ENCODE peak calls at places on chromosomes 6 and 20, in ten cellular contexts. H is GM10248; B is effector CD8-positive, alpha-beta T cell; M is activated naive CD4-positive, alpha-beta T cell treated with anti-CD3 and anti-CD28 coated beads for 36 hours; Q is pancreas; F is neural crest cell; T is stimulated activated CD4-positive, alpha-beta T cell treated with anti-CD3 and anti-CD28 coated beads, Interleukin-15, amount 100 ng/mL, for 1 hour; G is choroid plexus epithelial cell; K is IMR-90; R is anterior cingulate cortex. I is an unnamed sample.
A peak's percentile ranks its signal among the peaks of the same experiment; 100 is the strongest.

GRCh38 chr20:44495257-44495656 is 19.6 kb downstream of the TTPAL start:
- DNase-seq in T (no peak), R (no peak), K (peak; percentile 87), Q (no peak), F (no peak), B (no peak), M (no peak), G (peak; percentile 98), H (no peak), I (no peak)

GRCh38 chr20:25135031-25135430 is 53.1 kb upstream of the VSX1 start:
- DNase-seq in Q (peak; percentile 61), F (no peak), G (no peak), B (no peak), H (no peak), K (no peak), R (no peak), T (no peak), M (no peak), I (no peak)

GRCh38 chr20:36917240-36917639 is 34.3 kb downstream of the SAMHD1 start:
- DNase-seq in H (no peak), Q (no peak), G (no peak), T (no peak), B (no peak), K (no peak), R (no peak), F (no peak), M (no peak), I (no peak)

GRCh38 chr6:75526502-75527127 is 33.0 kb upstream of the FILIP1 start:
- DNase-seq in F (peak; percentile 66), B (peak; percentile 3), R (peak; percentile 23), H (peak; percentile 46), M (peak; percentile 76), Q (no peak), K (peak; percentile 80), G (peak; percentile 91), T (peak; percentile 4), I (peak; percentile 34)

GRCh38 chr6:132853059-132853458 is 38.7 kb downstream of the RPS12 start:
- DNase-seq in R (no peak), K (no peak), F (no peak), M (no peak), Q (no peak), T (no peak), H (no peak), G (no peak), B (no peak), I (no peak)

GRCh38 chr6:111162504-111162903 is 75.2 kb downstream of the SLC16A10 start:
- DNase-seq in F (no peak), M (no peak), H (no peak), T (no peak), Q (no peak), G (peak; percentile 4), K (no peak), B (no peak), R (no peak), I (no peak)

GRCh38 chr20:44658810-44659209 is 7.3 kb upstream of the ADA start:
- DNase-seq in T (no peak), K (no peak), B (no peak), R (no peak), H (no peak), G (no peak), F (no peak), M (no peak), Q (no peak), I (no peak)

GRCh38 chr6:1015819-1016218 is 296.1 kb upstream of the FOXQ1 start:
- DNase-seq in G (peak; percentile 45), B (no peak), K (no peak), T (no peak), Q (no peak), F (no peak), H (no peak), R (no peak), M (no peak), I (no peak)

GRCh38 chr6:128118401-128118800 is 217.5 kb upstream of the THEMIS start:
- DNase-seq in K (peak; percentile 60), M (no peak), T (no peak), H (no peak), Q (no peak), G (peak; percentile 88), R (no peak), F (no peak), B (no peak), I (no peak)

GRCh38 chr20:57620274-57620990 is at the start of gene ZBP1:
- DNase-seq in H (peak; percentile 85), M (peak; percentile 75), Q (no peak), F (no peak), B (peak; percentile 14), T (no peak), R (no peak), G (no peak), K (no peak), I (no peak)

I was measured in DMS153.